ENCODE peak calls at places on chromosome 10, in ten cellular contexts. Q, V, X, Z, A, I, C, D, N and O are unnamed samples.

GRCh38 chr10:8061274-8062211 is 7.1 kb downstream of the GATA3 start:
- DNase-seq in Q (no peak), V (no peak), X (no peak), Z (peak), A (no peak), I (no peak), C (no peak), D (no peak), N (no peak), O (no peak)

GRCh38 chr10:123860856-123861255 is 30.8 kb downstream of the CPXM2 start:
- DNase-seq in Q (no peak), V (no peak), X (no peak), Z (no peak), A (no peak), I (no peak), C (no peak), D (no peak), N (no peak), O (no peak)

GRCh38 chr10:31940839-31941653 is 12.4 kb upstream of the ARHGAP12 start:
- DNase-seq in Q (peak), V (no peak), X (no peak), Z (no peak), A (peak), I (no peak), C (no peak), D (peak), N (no peak), O (no peak)

GRCh38 chr10:34666008-34666700 is 148.9 kb downstream of the PARD3 start:
- DNase-seq in Q (peak), V (no peak), X (no peak), Z (no peak), A (peak), I (no peak), C (no peak), D (peak), N (no peak), O (no peak)

GRCh38 chr10:5103481-5103880 is 9.3 kb downstream of the AKR1C3 start:
- DNase-seq in Q (no peak), V (no peak), X (no peak), Z (no peak), A (no peak), I (no peak), C (no peak), D (no peak), N (no peak), O (no peak)

GRCh38 chr10:72242675-72243074 is 26.6 kb upstream of the ASCC1 start:
- DNase-seq in Q (no peak), V (no peak), X (no peak), Z (no peak), A (peak), I (peak), C (no peak), D (no peak), N (no peak), O (no peak)

GRCh38 chr10:103367379-103367781 is 396 bp upstream of the TAF5 start:
- DNase-seq in Q (no peak), V (no peak), X (no peak), Z (no peak), A (no peak), I (no peak), C (no peak), D (no peak), N (no peak), O (no peak)

GRCh38 chr10:79333513-79333912 is 13.8 kb upstream of the PPIF start:
- DNase-seq in Q (no peak), V (no peak), X (no peak), Z (no peak), A (no peak), I (no peak), C (no peak), D (no peak), N (no peak), O (peak)